ENCODE peak calls at places on chromosomes 1 and 21, in six cellular contexts. X, E, D, B, K and G are unnamed samples.
A peak's percentile ranks its signal among the peaks of the same experiment; 100 is the strongest.

GRCh38 chr1:232962761-232963357 is 12.4 kb downstream of the NTPCR start:
- DNase-seq in K (no peak), X (no peak), E (no peak), B (no peak), D (no peak), G (no peak)

GRCh38 chr1:203527013-203527412 is 33.1 kb downstream of the OPTC start:
- DNase-seq in X (no peak), B (no peak), D (no peak), K (no peak), E (no peak), G (no peak)

GRCh38 chr1:44609412-44609767 is 64.9 kb downstream of the TMEM53 start:
- DNase-seq in B (no peak), D (peak; percentile 29), E (no peak), K (no peak), X (peak; percentile 82), G (peak; percentile 23)

GRCh38 chr1:222105393-222105737 is 363.5 kb upstream of the DUSP10 start:
- DNase-seq in E (no peak), X (no peak), B (no peak), K (no peak), D (no peak), G (no peak)

GRCh38 chr21:35249636-35250035 is 200.5 kb upstream of the RUNX1 start:
- DNase-seq in D (no peak), B (no peak), K (no peak), E (no peak), X (no peak), G (no peak)

GRCh38 chr1:229582011-229582694 is 23.6 kb upstream of the ABCB10 start:
- DNase-seq in E (no peak), B (no peak), X (peak; percentile 66), D (peak; percentile 71), K (no peak), G (peak; percentile 23)

GRCh38 chr1:175313672-175314225 is 121.2 kb upstream of the KIAA0040 start:
- DNase-seq in X (no peak), E (no peak), B (no peak), K (no peak), D (no peak), G (no peak)

GRCh38 chr1:16082283-16083038 is 9.0 kb upstream of the FAM131C start:
- DNase-seq in B (peak; percentile 72), D (peak; percentile 66), X (peak; percentile 83), K (no peak), E (no peak), G (no peak)

GRCh38 chr1:24896596-24897262 is 33.3 kb downstream of the RUNX3 start:
- DNase-seq in B (no peak), D (no peak), E (peak; percentile 52), K (no peak), X (no peak), G (no peak)